ENCODE peak calls at places on chromosomes 3 and 15, in nine cellular contexts. One of them, this sample, is unnamed.

GRCh38 chr3:77420316-77420715 is 380.4 kb downstream of the ROBO2 start:
- DNase-seq in neuronal stem cell: no peak
- DNase-seq in naive thymus-derived CD8-positive, alpha-beta T cell: no peak
- DNase-seq in tibial nerve: no peak
- DNase-seq in A172: no peak
- DNase-seq in SK-N-MC: no peak
- DNase-seq in aorta: no peak
- DNase-seq in fibroblast of mammary gland: no peak
- DNase-seq in activated T-helper 9 cell treated with anti-CD3 and anti-CD28 coated beads, Interleukin-2, amount 50 U/mL, for 16 hours: no peak
- DNase-seq in this sample: no peak

GRCh38 chr3:67515778-67516177 is 138.6 kb downstream of the SUCLG2 start:
- DNase-seq in aorta: no peak
- DNase-seq in neuronal stem cell: no peak
- DNase-seq in SK-N-MC: no peak
- DNase-seq in naive thymus-derived CD8-positive, alpha-beta T cell: no peak
- DNase-seq in tibial nerve: no peak
- DNase-seq in A172: no peak
- DNase-seq in fibroblast of mammary gland: no peak
- DNase-seq in activated T-helper 9 cell treated with anti-CD3 and anti-CD28 coated beads, Interleukin-2, amount 50 U/mL, for 16 hours: no peak
- DNase-seq in this sample: no peak

GRCh38 chr15:81338422-81339007 is 14.6 kb upstream of the STARD5 start:
- DNase-seq in naive thymus-derived CD8-positive, alpha-beta T cell: no peak
- DNase-seq in SK-N-MC: no peak
- DNase-seq in neuronal stem cell: no peak
- DNase-seq in fibroblast of mammary gland: peak
- DNase-seq in A172: peak
- DNase-seq in aorta: peak
- DNase-seq in activated T-helper 9 cell treated with anti-CD3 and anti-CD28 coated beads, Interleukin-2, amount 50 U/mL, for 16 hours: no peak
- DNase-seq in tibial nerve: peak
- DNase-seq in this sample: no peak

GRCh38 chr3:138256022-138256421 is 68.9 kb downstream of the ARMC8 start:
- DNase-seq in neuronal stem cell: no peak
- DNase-seq in fibroblast of mammary gland: no peak
- DNase-seq in tibial nerve: no peak
- DNase-seq in activated T-helper 9 cell treated with anti-CD3 and anti-CD28 coated beads, Interleukin-2, amount 50 U/mL, for 16 hours: no peak
- DNase-seq in aorta: no peak
- DNase-seq in A172: peak
- DNase-seq in naive thymus-derived CD8-positive, alpha-beta T cell: no peak
- DNase-seq in SK-N-MC: no peak
- DNase-seq in this sample: no peak

GRCh38 chr15:62430056-62430455 is 265.0 kb upstream of the C2CD4B start:
- DNase-seq in A172: no peak
- DNase-seq in naive thymus-derived CD8-positive, alpha-beta T cell: no peak
- DNase-seq in fibroblast of mammary gland: no peak
- DNase-seq in aorta: no peak
- DNase-seq in SK-N-MC: no peak
- DNase-seq in tibial nerve: no peak
- DNase-seq in activated T-helper 9 cell treated with anti-CD3 and anti-CD28 coated beads, Interleukin-2, amount 50 U/mL, for 16 hours: no peak
- DNase-seq in neuronal stem cell: no peak
- DNase-seq in this sample: no peak

GRCh38 chr15:39919740-39920509 is at the start of gene GPR176:
- DNase-seq in A172: peak
- DNase-seq in aorta: peak
- DNase-seq in naive thymus-derived CD8-positive, alpha-beta T cell: peak
- DNase-seq in tibial nerve: peak
- DNase-seq in SK-N-MC: no peak
- DNase-seq in fibroblast of mammary gland: peak
- DNase-seq in neuronal stem cell: peak
- DNase-seq in activated T-helper 9 cell treated with anti-CD3 and anti-CD28 coated beads, Interleukin-2, amount 50 U/mL, for 16 hours: peak
- DNase-seq in this sample: peak

GRCh38 chr15:89019436-89019835 is 68.8 kb upstream of the ABHD2 start:
- DNase-seq in neuronal stem cell: no peak
- DNase-seq in aorta: no peak
- DNase-seq in naive thymus-derived CD8-positive, alpha-beta T cell: no peak
- DNase-seq in A172: no peak
- DNase-seq in SK-N-MC: no peak
- DNase-seq in fibroblast of mammary gland: no peak
- DNase-seq in activated T-helper 9 cell treated with anti-CD3 and anti-CD28 coated beads, Interleukin-2, amount 50 U/mL, for 16 hours: no peak
- DNase-seq in tibial nerve: no peak
- DNase-seq in this sample: no peak

GRCh38 chr3:119536757-119537156 is 22.7 kb downstream of the CD80 start:
- DNase-seq in A172: no peak
- DNase-seq in aorta: no peak
- DNase-seq in naive thymus-derived CD8-positive, alpha-beta T cell: no peak
- DNase-seq in SK-N-MC: no peak
- DNase-seq in neuronal stem cell: no peak
- DNase-seq in activated T-helper 9 cell treated with anti-CD3 and anti-CD28 coated beads, Interleukin-2, amount 50 U/mL, for 16 hours: no peak
- DNase-seq in tibial nerve: no peak
- DNase-seq in fibroblast of mammary gland: no peak
- DNase-seq in this sample: no peak